ENCODE peak calls at places on chromosomes 13 and 19, in five cellular contexts. N is adrenal gland, M is IMR-90, J is fibroblast of lung, T is cardiac muscle cell. R is an unnamed sample. For H3K9me3, the result is how much of the 10 kb centered on the place peaks cover.

GRCh38 chr13:77979721-77980377 is 61.2 kb upstream of the EDNRB start:
- DNase-seq in N (no peak), J (no peak), T (peak), M (no peak), R (no peak)

GRCh38 chr13:113148407-113148806 is 10.0 kb upstream of the PROZ start:
- DNase-seq in T (no peak), N (no peak), M (no peak), J (no peak), R (no peak)

GRCh38 chr19:55704494-55705245 is 29.6 kb downstream of the EPN1 start:
- DNase-seq in T (no peak), N (no peak), J (no peak), M (no peak), R (no peak)

GRCh38 chr13:20131057-20131832 is 29.6 kb downstream of the GJA3 start:
- DNase-seq in T (no peak), J (no peak), M (no peak), N (no peak), R (no peak)

GRCh38 chr19:1811472-1811894 is 593 bp downstream of the ATP8B3 start:
- DNase-seq in J (peak), N (peak), T (peak), M (peak), R (peak)

GRCh38 chr19:19752760-19753403 is 20.0 kb upstream of the ZNF14 start:
- DNase-seq in T (no peak), J (no peak), M (no peak), N (no peak), R (no peak)

GRCh38 chr13:30364133-30364532 is 56.8 kb upstream of the KATNAL1 start:
- DNase-seq in T (peak), M (peak), J (no peak), N (peak), R (no peak)

GRCh38 chr13:65985632-65986031 is 1244.5 kb downstream of the PCDH9 start:
- DNase-seq in T (no peak), N (no peak), J (no peak), M (no peak), R (no peak)

GRCh38 chr19:40744554-40745401 is 5.5 kb downstream of the ACTMAP start:
- DNase-seq in J (no peak), N (no peak), T (no peak), M (no peak), R (no peak)

GRCh38 chr13:48412881-48413351 is at the start of gene LPAR6:
- DNase-seq in J (peak), T (peak), N (peak), M (peak), R (no peak)

GRCh38 chr19:15550847-15551182 is 42.5 kb downstream of the CYP4F22 start:
- DNase-seq in T (peak), J (no peak), N (no peak), M (no peak), R (no peak)

GRCh38 chr13:112592647-112593046 is 4.7 kb upstream of the TUBGCP3 start:
- DNase-seq in J (no peak), N (no peak), M (no peak), T (no peak), R (no peak)

GRCh38 chr19:12938536-12939291 is at the start of gene CALR:
- DNase-seq in M (no peak), T (peak), N (no peak), J (peak), R (no peak)

GRCh38 chr13:67632590-67632989 is 402.5 kb upstream of the PCDH9 start:
- DNase-seq in M (peak), J (peak), T (no peak), N (no peak), R (no peak)

GRCh38 chr13:23372264-23372905 is 61.1 kb downstream of the SACS start:
- DNase-seq in N (no peak), T (peak), M (peak), J (peak), R (no peak)

GRCh38 chr19:1987197-1988187 is 28.0 kb downstream of the BTBD2 start:
- DNase-seq in N (no peak), T (no peak), J (no peak), M (no peak), R (no peak)

GRCh38 chr13:71210861-71211260 is 656.1 kb downstream of the DACH1 start:
- DNase-seq in T (no peak), N (no peak), M (no peak), J (peak), R (no peak)

GRCh38 chr19:57682226-57682766 is 519 bp downstream of the ZNF551 start:
- DNase-seq in N (no peak), M (no peak), J (no peak), T (no peak), R (no peak)

GRCh38 chr19:57687363-57688010 is 5.7 kb downstream of the ZNF551 start:
- DNase-seq in N (no peak), M (no peak), T (no peak), J (no peak), R (no peak)

GRCh38 chr19:57689750-57690149 is 8.0 kb downstream of the ZNF551 start:
- DNase-seq in M (no peak), T (no peak), J (no peak), N (no peak), R (no peak)

GRCh38 chr19:57686727-57687126 is 5.0 kb downstream of the ZNF551 start:
- DNase-seq in J (no peak), M (no peak), N (no peak), T (no peak), R (no peak)

DNA sequence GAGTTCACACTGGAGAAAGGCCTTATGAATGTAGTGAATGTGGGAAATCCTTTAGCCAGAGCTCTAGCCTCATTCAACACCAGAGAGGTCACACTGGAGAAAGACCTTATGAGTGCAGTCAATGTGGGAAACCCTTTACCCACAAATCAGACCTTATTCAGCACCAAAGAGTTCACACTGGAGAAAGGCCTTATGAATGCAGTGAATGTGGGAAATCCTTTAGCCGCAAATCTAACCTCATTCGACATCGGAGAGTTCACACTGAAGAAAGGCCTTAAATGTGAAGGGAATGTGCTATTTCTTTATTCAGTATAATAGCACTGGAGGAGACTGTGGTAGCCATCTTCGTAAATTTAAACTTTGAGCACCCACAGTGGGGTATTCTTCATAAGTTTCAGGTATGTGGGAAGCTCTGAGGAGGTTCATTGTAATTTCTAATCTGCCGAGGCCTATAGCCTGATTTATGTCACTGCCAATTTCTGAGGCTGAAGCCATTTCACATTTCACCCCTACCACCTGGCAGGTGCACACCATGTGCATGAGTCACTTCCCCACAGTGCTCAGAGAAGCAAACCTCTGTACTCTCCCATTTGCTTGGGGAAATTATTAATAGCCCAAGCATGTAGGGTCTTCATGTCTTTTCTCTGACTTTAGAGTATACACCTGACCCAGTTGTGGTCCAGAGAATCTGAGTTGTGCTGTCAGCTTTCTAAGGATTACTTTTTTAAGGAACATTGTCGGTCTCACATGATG is 6.4 kb downstream of the ZNF551 start:
- DNase-seq in T (no peak), M (no peak), J (no peak), N (no peak), R (no peak)
- H3K9me3 ChIP-seq in T (under half), M (half or more), J (under half), N (under half), R (half or more)

DNA sequence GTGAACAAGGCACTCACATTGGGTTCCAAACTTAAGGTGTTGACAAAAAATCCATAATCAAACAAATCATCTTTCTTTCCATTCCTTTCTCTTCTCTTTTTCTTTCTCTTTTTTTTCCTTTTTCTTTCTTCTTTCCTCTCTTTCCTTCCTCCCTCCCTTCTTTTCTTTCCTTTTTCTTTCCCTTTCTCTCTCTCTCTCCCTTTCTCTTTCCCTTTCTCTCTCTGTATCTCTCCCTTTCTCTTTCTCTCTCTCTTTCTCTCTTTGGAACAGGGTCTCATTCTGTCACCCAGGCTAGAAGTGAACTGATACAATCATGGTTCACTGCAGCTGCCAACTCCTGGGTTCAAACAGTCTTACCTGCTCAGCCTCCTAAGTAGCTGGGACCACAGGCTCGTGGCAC is 12.5 kb downstream of the C19orf18 start:
- DNase-seq in M (no peak), J (no peak), N (no peak), T (no peak), R (no peak)
- H3K9me3 ChIP-seq in M (under half), J (under half), N (under half), T (under half), R (half or more)

GRCh38 chr13:56457535-56458200 is 683.0 kb upstream of the PRR20A start:
- DNase-seq in J (no peak), N (no peak), T (no peak), M (no peak), R (no peak)

DNA sequence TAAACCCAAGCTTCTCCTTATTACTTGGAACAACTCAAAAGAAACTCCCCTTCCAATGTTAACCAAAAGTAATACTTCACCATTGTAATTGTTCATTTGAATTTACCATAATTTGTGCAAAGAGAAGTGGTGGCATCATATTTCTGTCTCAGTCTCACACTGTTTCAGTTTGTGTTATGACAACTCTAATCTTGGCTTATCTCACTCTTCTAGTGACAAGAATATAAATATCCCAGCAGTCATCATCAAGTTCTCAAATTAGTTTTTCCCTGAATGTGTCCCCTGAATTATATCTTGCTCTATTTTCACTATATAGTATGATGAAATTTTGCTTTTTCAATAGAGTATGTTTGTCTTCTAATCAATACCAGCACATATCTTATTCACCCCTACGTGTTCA is 681.4 kb upstream of the PRR20A start:
- DNase-seq in N (no peak), M (no peak), T (no peak), J (no peak), R (no peak)
- H3K9me3 ChIP-seq in N (under half), M (under half), T (under half), J (under half), R (under half)

GRCh38 chr19:44032001-44032610 is 6.9 kb downstream of the ZNF222 start:
- DNase-seq in N (no peak), T (no peak), M (no peak), J (peak), R (no peak)
- H3K9me3 ChIP-seq in N (under half), T (under half), M (half or more), J (under half), R (half or more)

DNA sequence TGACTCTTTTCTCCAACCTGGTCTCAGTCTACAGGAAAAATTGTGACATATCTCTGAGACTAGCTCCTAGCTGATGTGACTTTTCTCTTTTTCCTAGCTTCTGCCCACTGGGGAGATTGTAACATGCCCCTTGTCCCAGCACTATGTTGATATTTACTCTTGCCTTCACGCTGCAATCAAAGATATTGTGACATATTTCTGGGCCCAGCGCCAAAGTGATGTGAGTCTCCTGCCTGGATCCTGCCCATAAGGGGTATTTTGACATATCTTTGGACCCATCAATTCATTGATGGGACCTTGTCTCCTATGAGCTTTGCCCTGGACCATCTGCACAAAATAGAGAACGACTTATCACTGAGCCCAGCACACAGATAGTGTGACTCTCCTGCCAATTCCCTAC is 41.1 kb downstream of the ZNF729 start:
- DNase-seq in M (no peak), J (no peak), T (no peak), N (no peak), R (no peak)
- H3K9me3 ChIP-seq in M (under half), J (under half), T (under half), N (under half), R (under half)

DNA sequence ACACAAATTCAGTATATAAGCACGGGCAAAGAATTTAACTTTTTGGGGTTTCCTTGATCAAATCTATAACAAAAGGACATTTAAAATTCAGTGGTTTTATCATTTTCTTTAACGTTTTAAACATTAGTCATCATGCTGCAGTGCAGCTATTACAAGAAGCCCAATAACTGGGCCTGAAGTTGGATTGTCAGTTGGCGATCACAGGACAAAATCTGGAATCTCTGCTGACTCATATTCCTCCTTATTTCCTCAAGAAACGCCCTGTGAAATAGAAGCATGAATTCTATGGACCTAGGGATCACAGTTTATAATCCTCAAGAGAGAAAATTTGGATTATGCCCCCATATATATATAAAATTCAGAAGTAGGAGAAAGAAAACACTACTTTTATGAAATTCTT is 971.6 kb upstream of the MIR17HG start:
- DNase-seq in T (peak), J (no peak), N (no peak), M (no peak), R (no peak)
- H3K9me3 ChIP-seq in T (under half), J (under half), N (under half), M (under half), R (under half)

GRCh38 chr19:9528757-9529336 is 9.6 kb downstream of the ZNF426 start:
- DNase-seq in J (peak), N (no peak), M (peak), T (peak), R (no peak)

DNA sequence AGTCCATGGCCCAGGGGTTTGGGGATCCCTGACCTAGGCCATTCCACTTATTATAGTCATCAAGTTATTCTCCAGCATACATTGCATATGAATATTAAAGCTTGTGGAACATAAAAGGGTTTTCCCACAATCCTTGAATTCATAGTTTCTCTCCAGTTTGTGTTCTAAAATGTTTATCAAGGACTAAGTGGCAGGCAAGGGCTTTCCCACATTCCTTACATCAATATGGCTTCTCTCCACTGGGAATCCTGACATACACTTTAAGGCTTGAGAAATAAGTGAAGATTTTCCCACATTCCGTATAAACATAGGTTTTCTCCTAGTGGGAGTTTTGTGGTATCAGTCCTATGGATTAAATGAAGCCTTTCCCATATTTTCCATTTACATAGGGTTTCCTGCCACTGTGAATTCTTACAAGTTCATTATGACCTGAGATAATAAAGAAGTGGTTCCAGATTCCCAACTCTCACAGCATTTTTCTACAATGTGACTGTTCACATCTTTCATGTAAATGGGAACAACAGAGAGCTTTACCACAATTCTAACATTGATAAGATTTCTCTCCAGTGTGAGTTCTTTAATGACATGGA is 14.5 kb downstream of the ZNF426 start:
- DNase-seq in N (no peak), T (no peak), M (no peak), J (peak), R (no peak)
- H3K9me3 ChIP-seq in N (under half), T (under half), M (half or more), J (under half), R (half or more)

GRCh38 chr13:52744842-52745241 is 5.2 kb upstream of the CNMD start:
- DNase-seq in M (no peak), T (no peak), N (no peak), J (no peak), R (no peak)

GRCh38 chr13:52749446-52749845 is 9.8 kb upstream of the CNMD start:
- DNase-seq in J (no peak), M (no peak), T (no peak), N (no peak), R (no peak)

GRCh38 chr13:52743988-52744387 is 4.4 kb upstream of the CNMD start:
- DNase-seq in M (no peak), J (no peak), T (no peak), N (no peak), R (no peak)

GRCh38 chr13:52743569-52743968 is 3.9 kb upstream of the CNMD start:
- DNase-seq in N (no peak), J (no peak), T (no peak), M (no peak), R (no peak)

GRCh38 chr13:52746141-52746540 is 6.5 kb upstream of the CNMD start:
- DNase-seq in M (no peak), N (no peak), T (no peak), J (no peak), R (no peak)
- H3K9me3 ChIP-seq in M (under half), N (under half), T (under half), J (under half), R (under half)

DNA sequence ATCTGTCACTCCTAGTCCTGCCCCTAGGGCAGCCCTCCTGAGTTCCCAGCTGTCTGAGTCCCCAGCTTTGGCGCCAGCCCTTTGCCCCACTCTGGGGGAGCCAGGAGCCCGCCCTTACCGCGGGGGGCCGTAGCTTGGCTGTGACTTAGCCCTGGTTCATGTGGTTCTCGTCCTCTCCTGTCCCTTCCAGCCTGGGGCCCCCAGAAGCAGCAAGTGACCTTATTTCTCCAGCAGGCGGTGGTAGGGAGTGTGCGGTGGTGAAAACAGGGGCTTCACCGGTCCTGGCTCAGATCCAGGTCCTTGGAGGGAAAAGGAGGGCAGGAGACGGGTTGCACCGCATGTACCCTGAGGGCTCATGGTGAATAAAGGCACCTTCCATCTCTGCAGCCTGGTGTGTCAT is 7.9 kb downstream of the GIPC3 start:
- DNase-seq in J (no peak), T (no peak), N (no peak), M (no peak), R (no peak)
- H3K9me3 ChIP-seq in J (under half), T (under half), N (under half), M (under half), R (under half)

DNA sequence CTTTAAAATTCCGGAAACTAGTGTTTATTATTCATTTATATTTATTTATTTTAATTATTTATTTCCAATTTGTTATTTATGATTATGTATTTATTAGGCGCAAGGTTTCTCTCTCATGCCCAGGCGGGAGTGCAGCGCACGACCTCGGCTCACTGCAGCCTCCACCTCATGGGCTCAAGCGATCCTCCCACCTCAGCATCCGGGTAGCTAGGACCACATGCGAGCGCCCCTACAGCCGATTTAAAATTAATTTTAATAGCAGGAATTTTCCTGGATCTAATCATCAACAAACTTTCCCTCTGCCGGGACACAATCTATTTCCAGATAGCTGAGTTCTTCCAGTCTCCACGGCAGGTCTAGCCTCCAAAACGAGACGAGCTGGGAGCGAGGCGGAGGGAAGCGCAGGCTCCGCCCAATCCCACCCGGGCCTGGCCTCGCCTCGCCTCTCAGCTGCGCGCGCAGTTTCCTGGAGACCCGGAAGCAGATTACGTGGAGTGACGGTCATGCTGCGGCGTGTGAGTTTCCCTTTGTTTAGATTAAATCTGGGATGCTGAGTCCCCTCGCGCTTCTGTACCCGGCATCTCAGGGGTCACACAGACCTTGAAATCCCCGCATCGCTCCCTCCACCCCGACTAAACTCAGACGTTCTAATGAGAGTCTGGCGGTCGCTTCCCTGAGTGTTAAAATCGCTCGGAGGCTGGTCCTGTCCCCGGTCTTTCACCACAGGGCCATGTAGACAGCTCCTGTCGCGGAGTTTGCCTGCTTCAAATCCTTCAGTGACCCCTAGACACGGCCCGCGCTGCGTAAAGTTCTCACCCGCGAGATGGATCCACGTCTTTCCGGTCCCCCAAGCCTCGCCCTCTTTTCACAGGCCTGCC is at the start of gene ZNF880:
- DNase-seq in M (peak), T (peak), J (peak), N (peak), R (peak)
- H3K9me3 ChIP-seq in M (half or more), T (under half), J (under half), N (under half), R (under half)